ENCODE peak calls at places on chromosome 21, in seven cellular contexts. H is NCI-H2107, B is immature natural killer cell, F is frontal cortex, R is GM23248, X is NCI-H510A treated with DMSO at 0.1 percent for 48 hours, Y is GM23338. T is an unnamed sample.

GRCh38 chr21:16185766-16186165 is 456.0 kb downstream of the USP25 start:
- DNase-seq in H (no peak), B (no peak), F (no peak), R (no peak), X (no peak), Y (no peak), T (no peak)

GRCh38 chr21:39956586-39956985 is 89.3 kb downstream of the PCP4 start:
- DNase-seq in H (no peak), B (no peak), F (no peak), R (no peak), X (no peak), Y (peak; percentile 10), T (no peak)

GRCh38 chr21:33936221-33937038 is 20.8 kb upstream of the ATP5PO start:
- DNase-seq in H (no peak), B (peak; percentile 49), F (no peak), R (peak; percentile 23), X (no peak), Y (peak; percentile 25), T (no peak)

GRCh38 chr21:31337991-31338891 is 5.8 kb downstream of the TIAM1 start:
- DNase-seq in H (no peak), B (no peak), F (no peak), R (no peak), X (no peak), Y (no peak), T (no peak)

GRCh38 chr21:24112020-24112419 is 1495.3 kb downstream of the MRPL39 start:
- DNase-seq in H (no peak), B (no peak), F (no peak), R (no peak), X (no peak), Y (no peak), T (no peak)

GRCh38 chr21:43290529-43291346 is 121.9 kb downstream of the CRYAA start:
- DNase-seq in H (no peak), B (no peak), F (no peak), R (no peak), X (peak; percentile 15), Y (no peak), T (peak; percentile 93)

GRCh38 chr21:42581676-42582371 is 68.2 kb downstream of the SLC37A1 start:
- DNase-seq in H (no peak), B (no peak), F (no peak), R (no peak), X (no peak), Y (no peak), T (no peak)

GRCh38 chr21:15614757-15615156 is 115.0 kb upstream of the USP25 start:
- DNase-seq in H (no peak), B (no peak), F (no peak), R (no peak), X (no peak), Y (no peak), T (no peak)

GRCh38 chr21:42238185-42238934 is 19.4 kb downstream of the ABCG1 start:
- DNase-seq in H (no peak), B (peak; percentile 70), F (no peak), R (no peak), X (no peak), Y (no peak), T (no peak)

GRCh38 chr21:23695449-23695848 is 1911.8 kb downstream of the MRPL39 start:
- DNase-seq in H (no peak), B (no peak), F (no peak), R (no peak), X (no peak), Y (no peak), T (no peak)

GRCh38 chr21:45514311-45515021 is 27.8 kb downstream of the SLC19A1 start:
- DNase-seq in H (no peak), B (no peak), F (no peak), R (no peak), X (no peak), Y (no peak), T (no peak)

GRCh38 chr21:44517175-44517899 is 22.7 kb downstream of the KRTAP10-1 start:
- DNase-seq in H (no peak), B (no peak), F (no peak), R (peak; percentile 28), X (no peak), Y (peak; percentile 55), T (no peak)

GRCh38 chr21:34762761-34763160 is 94.0 kb downstream of the CLIC6 start:
- DNase-seq in H (no peak), B (no peak), F (no peak), R (peak; percentile 43), X (no peak), Y (peak; percentile 2), T (no peak)

GRCh38 chr21:42021751-42022430 is 11.7 kb upstream of the ZBTB21 start:
- DNase-seq in H (peak; percentile 33), B (no peak), F (no peak), R (no peak), X (peak; percentile 39), Y (peak; percentile 66), T (peak; percentile 75)

GRCh38 chr21:39681257-39681656 is 63.7 kb upstream of the IGSF5 start:
- DNase-seq in H (no peak), B (no peak), F (no peak), R (peak; percentile 49), X (no peak), Y (no peak), T (no peak)

GRCh38 chr21:18170221-18170620 is 74.4 kb upstream of the CHODL start:
- DNase-seq in H (no peak), B (no peak), F (no peak), R (no peak), X (no peak), Y (no peak), T (no peak)

GRCh38 chr21:19224090-19224489 is 820.5 kb upstream of the TMPRSS15 start:
- DNase-seq in H (no peak), B (no peak), F (no peak), R (no peak), X (no peak), Y (no peak), T (no peak)

GRCh38 chr21:16082038-16082816 is 352.4 kb downstream of the USP25 start:
- DNase-seq in H (no peak), B (no peak), F (no peak), R (peak; percentile 72), X (no peak), Y (peak; percentile 47), T (no peak)

GRCh38 chr21:46441961-46442498 is 16.7 kb upstream of the DIP2A start:
- DNase-seq in H (no peak), B (no peak), F (no peak), R (no peak), X (no peak), Y (no peak), T (no peak)

GRCh38 chr21:42561742-42562141 is 48.1 kb downstream of the SLC37A1 start:
- DNase-seq in H (no peak), B (no peak), F (no peak), R (no peak), X (peak; percentile 89), Y (no peak), T (peak; percentile 87)

GRCh38 chr21:45316871-45317400 is 29.2 kb upstream of the POFUT2 start:
- DNase-seq in H (no peak), B (no peak), F (no peak), R (no peak), X (no peak), Y (no peak), T (no peak)

GRCh38 chr21:31988492-31989285 is 115.9 kb downstream of the HUNK start:
- DNase-seq in H (no peak), B (no peak), F (no peak), R (peak; percentile 73), X (no peak), Y (no peak), T (no peak)

GRCh38 chr21:38669186-38669585 is 136.5 kb upstream of the ETS2 start:
- DNase-seq in H (no peak), B (no peak), F (no peak), R (peak; percentile 66), X (peak; percentile 49), Y (peak; percentile 60), T (no peak)

GRCh38 chr21:16794944-16795343 is 717.9 kb upstream of the CXADR start:
- DNase-seq in H (no peak), B (no peak), F (no peak), R (peak; percentile 93), X (no peak), Y (no peak), T (no peak)

GRCh38 chr21:37060296-37060695 is 12.6 kb downstream of the PIGP start:
- DNase-seq in H (peak; percentile 95), B (no peak), F (no peak), R (peak; percentile 98), X (peak; percentile 90), Y (peak; percentile 80), T (peak; percentile 91)

GRCh38 chr21:24290151-24290833 is 1317.0 kb downstream of the MRPL39 start:
- DNase-seq in H (no peak), B (peak; percentile 4), F (no peak), R (no peak), X (no peak), Y (no peak), T (no peak)

GRCh38 chr21:16476056-16476850 is 746.5 kb downstream of the USP25 start:
- DNase-seq in H (no peak), B (no peak), F (no peak), R (peak; percentile 38), X (no peak), Y (no peak), T (no peak)

GRCh38 chr21:45727390-45727789 is 83.9 kb downstream of the PCBP3 start:
- DNase-seq in H (no peak), B (no peak), F (no peak), R (no peak), X (no peak), Y (no peak), T (no peak)

GRCh38 chr21:17512245-17513213 is at the start of gene CXADR:
- DNase-seq in H (peak; percentile 84), B (peak; percentile 21), F (peak; percentile 87), R (peak; percentile 32), X (peak; percentile 68), Y (peak; percentile 95), T (peak; percentile 81)

GRCh38 chr21:34956416-34957316 is 92.4 kb downstream of the RUNX1 start:
- DNase-seq in H (no peak), B (no peak), F (no peak), R (no peak), X (no peak), Y (no peak), T (no peak)

GRCh38 chr21:43645414-43645891 is 13.8 kb downstream of the HSF2BP start:
- DNase-seq in H (peak; percentile 76), B (no peak), F (no peak), R (peak; percentile 88), X (peak; percentile 64), Y (peak; percentile 72), T (no peak)

GRCh38 chr21:29196021-29196663 is 65.7 kb downstream of the MAP3K7CL start:
- DNase-seq in H (no peak), B (no peak), F (no peak), R (peak; percentile 92), X (no peak), Y (peak; percentile 33), T (no peak)

GRCh38 chr21:35020446-35020845 is 28.7 kb downstream of the RUNX1 start:
- DNase-seq in H (no peak), B (no peak), F (no peak), R (no peak), X (no peak), Y (no peak), T (no peak)

GRCh38 chr21:45162115-45162514 is 87.7 kb downstream of the ADARB1 start:
- DNase-seq in H (no peak), B (no peak), F (no peak), R (no peak), X (no peak), Y (no peak), T (no peak)

GRCh38 chr21:27622636-27623035 is 655.7 kb upstream of the ADAMTS5 start:
- DNase-seq in H (no peak), B (no peak), F (no peak), R (no peak), X (no peak), Y (no peak), T (no peak)

GRCh38 chr21:42672699-42673458 is 19.5 kb downstream of the PDE9A start:
- DNase-seq in H (no peak), B (no peak), F (no peak), R (peak; percentile 46), X (no peak), Y (no peak), T (no peak)

GRCh38 chr21:42543106-42543847 is 29.6 kb downstream of the SLC37A1 start:
- DNase-seq in H (no peak), B (no peak), F (no peak), R (no peak), X (no peak), Y (no peak), T (no peak)

T was measured in NCI-H1092.